ENCODE peak calls at places on chromosomes 4 and X, in four cellular contexts. One of them, this sample, is unnamed.

GRCh38 chr4:7968262-7968896 is 28.7 kb upstream of the AFAP1 start:
- DNase-seq in GM12878: no peak
- DNase-seq in A549: no peak
- DNase-seq in K562: no peak
- DNase-seq in this sample: no peak

GRCh38 chr4:126445596-126445995 is 1130.8 kb downstream of the FAT4 start:
- DNase-seq in GM12878: no peak
- DNase-seq in A549: no peak
- DNase-seq in K562: no peak
- DNase-seq in this sample: no peak

GRCh38 chr4:4430492-4431195 is 43.7 kb downstream of the NSG1 start:
- DNase-seq in GM12878: no peak
- DNase-seq in K562: peak; percentile 67
- DNase-seq in A549: peak; percentile 60
- DNase-seq in this sample: peak; percentile 84

GRCh38 chr4:124030038-124030638 is 633.5 kb downstream of the SPRY1 start:
- DNase-seq in GM12878: no peak
- DNase-seq in A549: no peak
- DNase-seq in K562: no peak
- DNase-seq in this sample: no peak

GRCh38 chr4:164357957-164358356 is 396.0 kb upstream of the SMIM31 start:
- DNase-seq in A549: no peak
- DNase-seq in K562: no peak
- DNase-seq in GM12878: no peak
- DNase-seq in this sample: no peak

GRCh38 chr4:183637461-183637860 is 21.5 kb downstream of the RWDD4 start:
- DNase-seq in K562: no peak
- DNase-seq in GM12878: no peak
- DNase-seq in A549: no peak
- DNase-seq in this sample: no peak

GRCh38 chrX:74458738-74459137 is 37.4 kb downstream of the SLC16A2 start:
- DNase-seq in GM12878: no peak
- DNase-seq in A549: no peak
- DNase-seq in K562: no peak
- DNase-seq in this sample: peak; percentile 14

GRCh38 chrX:36963852-36964251 is 44.3 kb upstream of the FAM47C start:
- DNase-seq in A549: no peak
- DNase-seq in GM12878: no peak
- DNase-seq in K562: no peak
- DNase-seq in this sample: no peak

GRCh38 chr4:145387079-145387478 is 94.6 kb upstream of the SMAD1 start:
- DNase-seq in A549: no peak
- DNase-seq in K562: no peak
- DNase-seq in GM12878: no peak
- DNase-seq in this sample: no peak

GRCh38 chr4:184932343-184932742 is 85.9 kb upstream of the HELT start:
- DNase-seq in A549: no peak
- DNase-seq in K562: no peak
- DNase-seq in GM12878: no peak
- DNase-seq in this sample: no peak

GRCh38 chr4:7805533-7806079 is 134.1 kb downstream of the AFAP1 start:
- DNase-seq in GM12878: no peak
- DNase-seq in A549: peak; percentile 54
- DNase-seq in K562: no peak
- DNase-seq in this sample: peak; percentile 68

GRCh38 chr4:69124941-69125340 is 28.7 kb downstream of the UGT2B7 start:
- DNase-seq in A549: no peak
- DNase-seq in GM12878: no peak
- DNase-seq in K562: no peak
- DNase-seq in this sample: no peak

GRCh38 chr4:182301736-182302135 is 58.5 kb downstream of the TENM3 start:
- DNase-seq in GM12878: no peak
- DNase-seq in K562: no peak
- DNase-seq in A549: no peak
- DNase-seq in this sample: no peak

GRCh38 chrX:31036895-31037294 is 34.9 kb downstream of the FTHL17 start:
- DNase-seq in A549: peak; percentile 10
- DNase-seq in K562: peak; percentile 38
- DNase-seq in GM12878: no peak
- DNase-seq in this sample: peak; percentile 60

GRCh38 chr4:154626793-154627484 is 14.5 kb upstream of the FGG start:
- DNase-seq in A549: peak; percentile 51
- DNase-seq in K562: peak; percentile 77
- DNase-seq in GM12878: no peak
- DNase-seq in this sample: peak; percentile 91

GRCh38 chr4:123110147-123110546 is 187.8 kb upstream of the NUDT6 start:
- DNase-seq in A549: no peak
- DNase-seq in K562: no peak
- DNase-seq in GM12878: no peak
- DNase-seq in this sample: no peak

GRCh38 chr4:8040607-8041006 is 100.9 kb upstream of the AFAP1 start:
- DNase-seq in K562: no peak
- DNase-seq in A549: no peak
- DNase-seq in GM12878: no peak
- DNase-seq in this sample: no peak

GRCh38 chr4:72312032-72312650 is 256.9 kb downstream of the ADAMTS3 start:
- DNase-seq in K562: no peak
- DNase-seq in A549: no peak
- DNase-seq in GM12878: no peak
- DNase-seq in this sample: peak; percentile 56

GRCh38 chrX:42680651-42681050 is 97.3 kb downstream of the PPP1R2C start:
- DNase-seq in A549: no peak
- DNase-seq in GM12878: no peak
- DNase-seq in K562: no peak
- DNase-seq in this sample: peak; percentile 39

GRCh38 chr4:8730159-8730558 is 137.6 kb downstream of the CPZ start:
- DNase-seq in GM12878: no peak
- DNase-seq in A549: no peak
- DNase-seq in K562: no peak
- DNase-seq in this sample: no peak

GRCh38 chr4:126004936-126005335 is 690.2 kb downstream of the FAT4 start:
- DNase-seq in K562: no peak
- DNase-seq in A549: no peak
- DNase-seq in GM12878: no peak
- DNase-seq in this sample: no peak

GRCh38 chr4:3331511-3332394 is 38.9 kb downstream of the RGS12 start:
- DNase-seq in GM12878: no peak
- DNase-seq in K562: no peak
- DNase-seq in A549: no peak
- DNase-seq in this sample: no peak

GRCh38 chrX:357035-357692 is 29.5 kb downstream of the PPP2R3B start:
- DNase-seq in K562: no peak
- DNase-seq in GM12878: no peak
- DNase-seq in A549: no peak
- DNase-seq in this sample: no peak

DNA sequence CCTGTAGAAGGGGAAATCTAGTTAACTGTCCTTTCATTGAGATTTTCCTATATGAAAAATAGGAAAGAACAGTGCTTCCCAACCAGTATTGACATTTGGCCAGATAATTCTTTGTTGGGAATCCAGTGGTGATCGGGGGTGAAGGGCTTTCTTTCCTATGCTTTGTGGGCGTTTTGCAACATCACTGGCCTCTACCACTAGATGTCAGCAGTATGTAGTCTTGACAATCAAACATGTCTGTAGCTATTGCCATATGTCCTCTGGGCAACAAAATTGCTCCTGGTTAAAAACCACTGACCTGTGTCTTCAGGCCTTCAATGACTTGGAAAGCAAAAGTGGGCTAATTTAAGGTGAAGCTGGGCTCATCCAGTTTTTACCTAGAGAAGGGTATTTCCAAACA is 658.5 kb downstream of the DACH2 start:
- DNase-seq in A549: no peak
- DNase-seq in K562: no peak
- DNase-seq in GM12878: no peak
- DNase-seq in this sample: peak; percentile 56
- TF ChIP-seq JUNB in A549: no peak
- TF ChIP-seq JUNB in K562: no peak
- TF ChIP-seq JUNB in GM12878: no peak
- TF ChIP-seq JUNB in this sample: no peak

DNA sequence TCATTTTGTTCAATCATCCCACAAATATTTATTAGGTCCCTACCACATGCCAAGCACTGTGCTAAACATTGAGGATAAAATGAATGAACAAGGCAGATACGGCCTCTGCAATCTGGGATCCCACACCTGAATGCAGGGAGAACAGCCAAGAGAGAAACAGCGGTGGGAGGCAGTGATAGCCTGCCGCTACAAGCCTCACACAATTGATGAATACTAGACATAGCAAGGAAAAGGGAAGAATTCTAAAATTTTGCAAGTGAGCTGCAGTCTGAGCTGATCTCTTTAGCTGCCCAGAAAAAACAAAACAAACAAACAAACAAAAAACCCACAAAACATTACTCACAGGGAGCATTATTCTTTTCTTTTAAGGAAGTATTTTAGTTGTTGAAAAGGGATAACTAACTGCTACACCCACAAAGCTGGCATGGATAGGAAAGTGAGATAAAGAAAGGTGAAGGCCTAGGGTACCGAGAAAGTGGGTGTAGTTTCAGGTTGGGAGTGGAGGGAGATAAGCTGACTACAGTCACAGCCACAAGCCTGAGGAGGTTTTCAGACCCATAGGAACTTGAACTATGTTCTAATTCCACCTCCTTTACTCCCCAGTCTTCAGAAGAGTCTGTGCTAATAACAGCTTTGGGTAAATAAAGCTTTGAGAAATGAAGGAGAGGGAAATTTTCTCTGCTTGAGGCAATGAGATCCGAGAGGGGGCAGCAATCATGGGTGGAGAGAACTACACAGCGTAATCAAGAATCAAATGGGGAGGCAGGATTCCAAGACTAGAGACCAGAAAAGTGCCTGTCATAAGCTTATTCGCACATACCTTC is 85.4 kb downstream of the SH3RF1 start:
- DNase-seq in K562: no peak
- DNase-seq in GM12878: no peak
- DNase-seq in A549: no peak
- DNase-seq in this sample: no peak
- TF ChIP-seq CTCF in K562: no peak
- TF ChIP-seq CTCF in GM12878: no peak
- TF ChIP-seq CTCF in A549: peak; percentile 21
- TF ChIP-seq CTCF in this sample: no peak

GRCh38 chr4:107312366-107312765 is 276.3 kb upstream of the DKK2 start:
- DNase-seq in K562: no peak
- DNase-seq in GM12878: no peak
- DNase-seq in A549: no peak
- DNase-seq in this sample: no peak
- TF ChIP-seq JUNB in K562: no peak
- TF ChIP-seq JUNB in GM12878: no peak
- TF ChIP-seq JUNB in A549: no peak
- TF ChIP-seq JUNB in this sample: no peak

GRCh38 chrX:40300286-40300890 is 202.6 kb upstream of the BCOR start:
- DNase-seq in K562: no peak
- DNase-seq in GM12878: no peak
- DNase-seq in A549: no peak
- DNase-seq in this sample: no peak

GRCh38 chrX:40303256-40304077 is 205.7 kb upstream of the BCOR start:
- DNase-seq in K562: no peak
- DNase-seq in GM12878: no peak
- DNase-seq in A549: no peak
- DNase-seq in this sample: no peak

GRCh38 chrX:40307871-40308270 is 210.1 kb upstream of the BCOR start:
- DNase-seq in A549: no peak
- DNase-seq in K562: no peak
- DNase-seq in GM12878: no peak
- DNase-seq in this sample: no peak

GRCh38 chrX:40299502-40300118 is 201.9 kb upstream of the BCOR start:
- DNase-seq in GM12878: no peak
- DNase-seq in A549: no peak
- DNase-seq in K562: no peak
- DNase-seq in this sample: no peak

DNA sequence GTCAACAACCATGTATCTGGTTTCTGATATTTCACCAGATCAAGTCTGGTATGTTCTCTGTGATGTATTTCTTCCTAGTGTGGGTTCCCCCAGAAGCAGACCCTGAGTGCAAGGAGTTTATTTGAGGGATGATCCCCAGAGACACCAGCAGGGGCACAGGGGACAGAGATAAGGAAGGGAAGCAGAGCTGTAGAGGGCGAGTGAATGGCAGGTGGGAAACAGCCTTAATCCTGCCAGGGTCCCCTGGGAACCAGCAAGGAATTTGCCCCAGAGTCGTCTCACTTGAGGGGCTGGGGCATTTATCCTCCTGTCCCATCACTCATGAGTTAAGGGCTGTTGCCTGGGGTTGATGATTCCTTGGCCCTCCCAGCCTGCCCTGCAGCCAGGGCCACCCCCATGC is 206.4 kb upstream of the BCOR start:
- DNase-seq in GM12878: no peak
- DNase-seq in K562: no peak
- DNase-seq in A549: no peak
- DNase-seq in this sample: no peak
- TF ChIP-seq CTCF in GM12878: no peak
- TF ChIP-seq CTCF in K562: no peak
- TF ChIP-seq CTCF in A549: no peak
- TF ChIP-seq CTCF in this sample: no peak

GRCh38 chr4:99078931-99079624 is 9.5 kb downstream of the ADH5 start:
- DNase-seq in A549: no peak
- DNase-seq in K562: no peak
- DNase-seq in GM12878: no peak
- DNase-seq in this sample: no peak

GRCh38 chr4:99076292-99076976 is 12.2 kb downstream of the ADH5 start:
- DNase-seq in A549: no peak
- DNase-seq in GM12878: no peak
- DNase-seq in K562: no peak
- DNase-seq in this sample: no peak

GRCh38 chr4:99079625-99080295 is 8.8 kb downstream of the ADH5 start:
- DNase-seq in A549: no peak
- DNase-seq in GM12878: no peak
- DNase-seq in K562: no peak
- DNase-seq in this sample: no peak

GRCh38 chr4:99077177-99077576 is 11.4 kb downstream of the ADH5 start:
- DNase-seq in GM12878: no peak
- DNase-seq in K562: no peak
- DNase-seq in A549: no peak
- DNase-seq in this sample: no peak

GRCh38 chr4:99078336-99078735 is 10.3 kb downstream of the ADH5 start:
- DNase-seq in GM12878: no peak
- DNase-seq in A549: no peak
- DNase-seq in K562: no peak
- DNase-seq in this sample: no peak
- TF ChIP-seq JUNB in GM12878: no peak
- TF ChIP-seq JUNB in A549: no peak
- TF ChIP-seq JUNB in K562: no peak
- TF ChIP-seq JUNB in this sample: no peak

GRCh38 chrX:64908121-64908520 is 68.1 kb downstream of the ZC4H2 start:
- DNase-seq in A549: no peak
- DNase-seq in K562: no peak
- DNase-seq in GM12878: no peak
- DNase-seq in this sample: no peak
- TF ChIP-seq CTCF in A549: no peak
- TF ChIP-seq CTCF in K562: no peak
- TF ChIP-seq CTCF in GM12878: no peak
- TF ChIP-seq CTCF in this sample: no peak

GRCh38 chr4:21879187-21879586 is 69.4 kb downstream of the KCNIP4 start:
- DNase-seq in A549: no peak
- DNase-seq in K562: no peak
- DNase-seq in GM12878: no peak
- DNase-seq in this sample: peak; percentile 66
- TF ChIP-seq JUNB in A549: no peak
- TF ChIP-seq JUNB in K562: no peak
- TF ChIP-seq JUNB in GM12878: no peak
- TF ChIP-seq JUNB in this sample: no peak

GRCh38 chrX:138127314-138127713 is 561.4 kb downstream of the ZIC3 start:
- DNase-seq in A549: no peak
- DNase-seq in K562: no peak
- DNase-seq in GM12878: no peak
- DNase-seq in this sample: no peak

GRCh38 chrX:138128025-138128671 is 562.2 kb downstream of the ZIC3 start:
- DNase-seq in A549: peak; percentile 5
- DNase-seq in GM12878: no peak
- DNase-seq in K562: peak; percentile 25
- DNase-seq in this sample: peak; percentile 55
- TF ChIP-seq CTCF in A549: peak; percentile 42
- TF ChIP-seq CTCF in GM12878: peak; percentile 72
- TF ChIP-seq CTCF in K562: peak; percentile 38
- TF ChIP-seq CTCF in this sample: peak; percentile 64